ENCODE peak calls at places on chromosomes 12 and 14, in four cellular contexts. Z, P, G and V are unnamed samples.

GRCh38 chr14:65866906-65867305 is 454.4 kb downstream of the FUT8 start:
- DNase-seq in G (no peak), Z (no peak), P (no peak), V (no peak)

GRCh38 chr12:116385486-116386217 is 108.2 kb upstream of the MED13L start:
- DNase-seq in G (peak), Z (peak), P (no peak), V (no peak)

GRCh38 chr14:98959958-98960616 is 311.9 kb downstream of the BCL11B start:
- DNase-seq in P (no peak), G (no peak), Z (peak), V (no peak)

GRCh38 chr12:115866909-115867525 is 410.5 kb downstream of the MED13L start:
- DNase-seq in G (peak), P (no peak), Z (peak), V (no peak)

GRCh38 chr14:61632401-61633195 is 62.7 kb upstream of the HIF1A start:
- DNase-seq in P (no peak), G (no peak), Z (no peak), V (no peak)

GRCh38 chr12:6393109-6393508 is 9.1 kb downstream of the LTBR start:
- DNase-seq in G (no peak), Z (no peak), P (no peak), V (no peak)

GRCh38 chr12:5063149-5063548 is 19.5 kb downstream of the KCNA5 start:
- DNase-seq in G (no peak), P (no peak), Z (no peak), V (no peak)

GRCh38 chr12:24698972-24699371 is 249.9 kb downstream of the BCAT1 start:
- DNase-seq in G (no peak), Z (no peak), P (no peak), V (no peak)

GRCh38 chr12:42129595-42130204 is 15.0 kb downstream of the GXYLT1 start:
- DNase-seq in Z (peak), G (peak), P (peak), V (no peak)

GRCh38 chr12:78530065-78530765 is 334.4 kb upstream of the SYT1 start:
- DNase-seq in P (peak), G (peak), Z (peak), V (no peak)

GRCh38 chr12:91947459-91947858 is 198.2 kb downstream of the BTG1 start:
- DNase-seq in P (no peak), Z (no peak), G (no peak), V (no peak)

GRCh38 chr14:59360923-59361794 is 104.0 kb downstream of the GPR135 start:
- DNase-seq in Z (peak), P (peak), G (peak), V (peak)

GRCh38 chr12:78483767-78484315 is 380.7 kb upstream of the SYT1 start:
- DNase-seq in Z (no peak), G (no peak), P (no peak), V (no peak)

GRCh38 chr12:91432079-91432478 is 249.5 kb upstream of the DCN start:
- DNase-seq in P (peak), G (no peak), Z (no peak), V (no peak)

GRCh38 chr14:93936245-93936644 is 9.1 kb downstream of the FAM181A start:
- DNase-seq in P (no peak), Z (peak), G (peak), V (no peak)

DNA sequence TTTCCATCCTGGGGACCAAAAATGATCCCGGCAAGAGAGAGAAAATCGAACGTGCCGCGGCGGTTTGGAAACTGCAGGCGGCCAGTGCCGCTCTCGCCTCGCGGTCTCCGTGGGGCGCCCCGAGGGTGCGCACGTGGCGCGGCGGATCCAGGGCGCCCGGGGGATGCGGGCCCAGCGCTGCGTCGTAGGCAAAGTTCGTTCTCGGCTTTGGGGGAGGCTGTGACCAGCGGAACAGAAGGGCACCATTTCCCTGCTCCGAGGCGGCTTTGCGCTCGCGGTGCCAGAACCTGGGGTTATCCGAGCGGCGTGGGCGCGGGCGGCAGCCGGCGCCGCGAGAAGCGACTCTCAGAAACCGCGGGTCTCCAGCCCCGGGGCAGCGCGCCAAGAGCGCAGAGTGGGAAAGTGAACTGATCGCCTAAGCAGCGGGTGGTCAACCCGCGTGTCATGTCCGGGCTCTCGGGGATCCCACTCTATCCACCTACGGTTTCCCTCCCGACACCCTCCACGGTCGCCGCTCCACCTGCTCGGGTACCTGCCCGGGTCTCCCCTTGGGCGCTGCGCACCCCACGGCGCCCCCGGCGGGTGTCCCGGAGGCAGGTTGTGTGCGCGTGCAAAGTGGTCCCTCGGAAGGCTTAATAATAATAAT is 1.1 kb downstream of the ESRRB start:
- DNase-seq in Z (no peak), G (no peak), P (no peak), V (no peak)
- H3K4me3 ChIP-seq in Z (peak), G (peak), P (no peak), V (peak)

GRCh38 chr14:39369029-39369428 is 63.2 kb downstream of the FBXO33 start:
- DNase-seq in G (no peak), Z (peak), P (no peak), V (no peak)

GRCh38 chr14:39366460-39367386 is 65.5 kb downstream of the FBXO33 start:
- DNase-seq in G (no peak), P (no peak), Z (peak), V (no peak)

GRCh38 chr14:39367387-39367751 is 64.9 kb downstream of the FBXO33 start:
- DNase-seq in P (no peak), Z (peak), G (no peak), V (no peak)

GRCh38 chr14:39370415-39370814 is 61.8 kb downstream of the FBXO33 start:
- DNase-seq in Z (peak), G (no peak), P (no peak), V (no peak)

DNA sequence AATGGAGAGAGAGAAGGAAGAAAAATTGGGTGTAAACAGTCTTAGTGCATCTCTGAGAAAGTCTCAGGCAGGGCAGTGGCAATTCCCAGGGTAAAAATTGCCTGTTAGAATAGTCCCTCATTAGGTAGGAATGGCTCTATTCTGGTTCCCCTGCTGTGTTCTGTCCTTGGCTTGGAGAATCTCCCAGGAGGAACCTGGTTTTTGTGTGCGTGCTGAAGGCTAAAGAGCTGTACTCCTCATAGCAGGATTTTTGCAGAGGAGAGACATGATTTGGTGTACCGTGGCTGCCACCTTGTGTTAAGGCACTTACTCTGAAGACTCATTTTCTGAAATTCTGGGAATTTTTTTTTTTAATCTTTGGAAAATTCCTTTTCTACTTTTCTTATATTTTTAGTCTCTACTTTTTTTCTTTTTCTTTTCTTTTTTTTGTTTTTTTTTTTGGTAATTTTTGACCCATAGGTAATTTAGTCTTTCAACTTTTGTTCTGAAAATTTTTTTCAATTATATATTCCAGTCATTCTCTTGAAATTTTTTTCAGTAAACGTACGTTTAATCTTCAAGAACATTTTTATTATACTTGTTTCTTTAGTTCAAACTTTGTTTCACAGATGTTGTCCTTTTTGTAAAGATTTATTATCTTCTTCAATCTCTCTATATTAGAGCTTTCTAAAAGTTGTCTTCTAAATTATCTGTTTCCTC is 63.8 kb downstream of the FBXO33 start:
- DNase-seq in Z (peak), P (peak), G (peak), V (no peak)
- TF ChIP-seq CTCF in Z (peak), P (peak), G (peak), V (no peak)

DNA sequence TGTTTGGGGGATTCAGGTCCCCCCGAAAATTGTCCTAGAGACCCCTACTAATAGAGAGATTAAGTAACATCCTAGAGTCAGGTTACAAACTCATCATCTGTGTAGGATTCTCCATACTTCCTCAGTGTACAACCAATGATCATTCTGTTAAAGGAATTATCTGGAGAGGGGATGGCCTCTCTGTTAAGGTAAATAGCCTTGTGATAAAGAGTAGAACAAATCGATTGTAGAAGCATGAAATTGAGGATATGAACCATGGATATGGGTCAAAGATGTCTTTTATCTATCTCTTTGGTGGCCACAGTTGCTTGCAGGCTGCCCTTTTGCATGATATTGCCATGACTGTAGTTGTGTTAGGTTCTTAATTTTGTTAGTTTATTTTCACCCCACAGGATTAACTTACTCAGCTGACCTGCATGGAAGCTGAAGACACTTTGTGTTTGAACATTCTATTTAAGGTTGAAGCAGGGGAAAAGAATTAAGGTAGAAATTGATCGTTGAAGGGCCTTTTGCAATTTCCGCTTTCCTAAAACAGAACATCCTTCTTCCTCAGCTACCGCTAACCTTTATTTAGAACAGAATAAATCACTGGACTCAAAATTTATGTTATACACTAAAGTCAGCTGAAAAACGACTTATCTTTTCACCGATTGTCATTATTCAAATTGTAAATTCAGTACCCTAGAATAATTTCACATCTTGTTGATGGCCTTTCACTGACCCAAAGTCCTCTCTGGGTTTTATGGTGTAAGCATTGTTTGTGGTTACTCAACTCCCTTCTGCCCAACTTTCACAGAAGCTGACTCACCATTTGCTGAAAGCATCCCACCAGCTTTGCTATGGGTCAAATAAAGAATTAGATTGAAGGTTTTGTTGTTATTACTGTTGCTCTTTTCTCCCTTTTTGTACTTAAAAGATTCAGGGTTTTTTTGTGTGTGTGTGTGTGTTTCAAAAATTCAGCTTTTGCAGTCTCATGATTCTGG is 52.3 kb downstream of the IRAK3 start:
- DNase-seq in P (peak), G (peak), Z (no peak), V (no peak)
- H3K4me3 ChIP-seq in P (no peak), G (no peak), Z (no peak), V (peak)

GRCh38 chr12:2501464-2502181 is 293.1 kb upstream of the FKBP4 start:
- DNase-seq in P (no peak), G (no peak), Z (no peak), V (no peak)

GRCh38 chr12:2494490-2495192 is 300.1 kb upstream of the FKBP4 start:
- DNase-seq in G (no peak), Z (no peak), P (no peak), V (no peak)

GRCh38 chr12:2503036-2503435 is 291.7 kb upstream of the FKBP4 start:
- DNase-seq in G (no peak), Z (no peak), P (no peak), V (no peak)

GRCh38 chr12:2495452-2496112 is 299.2 kb upstream of the FKBP4 start:
- DNase-seq in Z (no peak), P (no peak), G (no peak), V (no peak)

DNA sequence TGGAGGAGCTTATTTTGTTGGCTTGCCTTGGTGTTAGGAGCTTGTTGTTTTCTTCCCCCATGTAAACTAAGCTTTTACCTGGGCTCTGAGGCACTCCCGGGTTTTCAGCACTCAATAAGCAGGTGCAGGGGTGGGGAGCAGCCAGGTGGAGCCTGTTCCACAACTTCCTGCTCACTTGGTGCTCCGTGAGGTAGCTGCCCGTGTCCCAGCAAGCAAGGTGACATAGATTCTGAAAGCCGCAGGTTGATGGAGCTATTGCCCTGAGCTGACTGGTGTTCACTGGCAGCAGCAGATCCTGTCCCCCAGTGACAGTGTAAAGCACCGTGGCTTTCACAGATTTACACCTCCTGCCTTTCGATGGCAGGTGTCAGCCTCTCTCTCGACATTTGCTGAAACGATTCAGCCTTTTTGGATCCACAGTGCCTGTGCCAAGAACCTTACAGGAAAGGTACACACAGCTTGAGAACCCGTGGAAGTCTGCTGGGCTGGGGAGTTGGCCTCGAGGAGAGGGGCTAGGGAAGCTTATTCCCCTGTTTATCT is 295.7 kb upstream of the FKBP4 start:
- DNase-seq in Z (peak), G (no peak), P (no peak), V (no peak)
- TF ChIP-seq CTCF in Z (peak), G (no peak), P (no peak), V (no peak)

DNA sequence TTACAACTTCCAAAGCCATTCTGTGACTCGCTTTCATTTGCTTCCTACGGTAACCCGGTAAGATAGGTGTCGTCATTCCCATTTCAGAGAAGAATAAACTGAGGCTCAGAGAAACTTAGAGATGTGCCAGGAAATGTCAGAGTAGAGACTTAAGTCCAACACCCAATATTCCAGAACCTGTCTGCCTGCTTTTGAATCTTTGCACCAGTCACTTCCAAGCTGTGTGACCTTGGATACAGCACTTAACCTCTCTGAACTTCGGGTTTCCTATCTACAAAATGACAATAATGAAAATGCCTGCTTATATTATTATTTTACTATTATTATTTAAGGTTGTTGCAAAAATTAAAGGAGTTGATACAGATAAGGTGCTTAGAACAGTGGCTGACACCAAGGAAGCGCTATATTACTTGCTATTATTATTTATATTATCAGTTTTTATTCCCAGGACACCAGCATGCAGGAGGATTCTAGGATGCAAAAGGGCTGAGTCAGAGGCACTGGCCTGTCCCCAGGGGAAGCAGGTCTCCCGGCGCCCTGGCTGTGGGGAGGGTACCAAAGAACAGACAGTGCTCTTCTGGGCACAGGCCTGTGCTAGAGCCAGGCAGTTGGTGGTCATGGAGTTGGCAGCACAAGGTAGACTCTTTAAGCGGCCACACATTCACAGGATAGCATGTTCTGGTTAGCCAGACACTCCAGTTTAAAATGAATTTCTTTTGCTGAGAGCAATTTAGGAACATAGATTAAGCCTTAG is 5.4 kb downstream of the HSPB8 start:
- DNase-seq in Z (no peak), G (no peak), P (no peak), V (no peak)
- H3K4me3 ChIP-seq in Z (no peak), G (no peak), P (no peak), V (peak)

GRCh38 chr14:42378274-42378673 is 771.6 kb downstream of the LRFN5 start:
- DNase-seq in G (peak), Z (peak), P (no peak), V (no peak)
- TF ChIP-seq CTCF in G (no peak), Z (peak), P (no peak), V (no peak)

GRCh38 chr12:46965880-46966279 is 113.5 kb upstream of the PCED1B start:
- DNase-seq in Z (peak), G (no peak), P (no peak), V (no peak)

GRCh38 chr12:46959484-46959883 is 119.9 kb upstream of the PCED1B start:
- DNase-seq in G (peak), P (peak), Z (no peak), V (no peak)

GRCh38 chr12:46965137-46965536 is 114.3 kb upstream of the PCED1B start:
- DNase-seq in Z (no peak), P (no peak), G (no peak), V (no peak)

GRCh38 chr12:46963977-46964376 is 115.4 kb upstream of the PCED1B start:
- DNase-seq in Z (no peak), P (no peak), G (no peak), V (no peak)

DNA sequence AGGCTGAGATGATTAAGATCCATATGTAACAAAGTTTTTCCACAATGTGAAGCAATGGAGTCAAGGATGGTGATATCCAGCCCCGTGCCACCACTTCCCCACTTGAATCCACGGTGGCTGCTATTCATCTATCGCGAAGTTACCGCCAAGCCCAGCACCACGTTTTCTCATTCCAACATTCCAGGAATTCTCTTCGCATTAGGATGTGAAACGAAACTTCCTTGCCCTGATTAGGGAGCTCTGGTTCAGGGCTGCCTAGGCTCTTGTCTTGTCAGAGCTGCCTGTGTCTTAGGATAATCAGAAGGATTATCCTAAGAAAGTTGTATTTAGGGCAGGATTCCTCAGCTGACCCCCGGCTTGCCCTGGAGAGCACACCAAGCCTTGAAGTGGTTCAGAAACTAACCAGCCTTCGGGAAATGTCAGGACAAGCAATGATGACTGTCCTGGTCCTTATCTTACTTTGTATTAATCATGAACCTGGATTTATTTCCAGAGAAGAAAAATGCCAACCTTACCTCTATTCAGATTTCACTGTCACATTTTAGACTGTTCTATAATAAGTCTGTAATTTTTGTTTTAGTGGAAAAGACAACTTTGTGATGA is 114.8 kb upstream of the PCED1B start:
- DNase-seq in P (peak), G (peak), Z (peak), V (no peak)
- H3K4me3 ChIP-seq in P (no peak), G (no peak), Z (peak), V (no peak)

DNA sequence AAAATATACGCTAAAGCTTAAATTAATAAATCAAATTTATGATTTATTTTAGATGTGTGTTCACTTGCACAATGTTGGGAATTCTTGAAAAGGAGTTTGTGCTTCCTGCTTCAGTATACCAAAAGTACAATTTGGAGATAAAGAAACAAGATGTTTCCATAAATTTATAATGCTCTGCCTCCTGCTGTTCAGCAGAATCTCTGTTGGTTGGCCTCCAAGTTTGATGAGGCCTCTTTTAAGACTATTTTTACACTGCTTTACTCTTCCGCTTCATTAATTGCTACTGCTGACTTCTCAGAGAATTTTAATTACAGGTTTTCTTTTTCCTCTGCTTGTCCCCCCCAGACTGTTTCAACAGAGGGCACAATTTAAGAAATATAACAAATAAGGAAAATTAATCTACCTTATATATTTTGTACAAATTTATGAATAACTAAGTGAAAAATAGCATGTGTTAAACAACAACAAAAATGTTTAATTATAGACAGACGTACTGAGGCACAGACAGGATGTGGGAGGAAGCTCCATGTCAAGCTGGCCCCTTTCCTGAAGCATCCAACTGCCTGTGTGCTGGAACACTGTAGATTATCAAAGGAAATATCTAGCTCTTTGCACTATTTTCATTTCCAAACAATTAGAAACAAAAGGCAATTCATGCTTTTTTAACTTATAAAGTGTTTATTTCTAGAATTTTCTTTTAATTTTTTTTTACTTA is 83.9 kb downstream of the PIK3C2G start:
- DNase-seq in G (no peak), P (no peak), Z (no peak), V (no peak)
- TF ChIP-seq CTCF in G (no peak), P (no peak), Z (no peak), V (no peak)

GRCh38 chr12:68745376-68745903 is 536 bp upstream of the SLC35E3 start:
- DNase-seq in G (no peak), Z (no peak), P (no peak), V (no peak)
- H3K4me3 ChIP-seq in G (peak), Z (peak), P (peak), V (peak)